ENCODE peak calls at places on chromosomes 7 and 10, in five cellular contexts. E, F, Q, J and O are unnamed samples.

GRCh38 chr10:5165738-5166137 is 19.2 kb downstream of the AKR1C8 start:
- DNase-seq in E (no peak), F (no peak), Q (no peak), J (no peak), O (no peak)

GRCh38 chr10:5896765-5897340 is 6.8 kb downstream of the FBH1 start:
- DNase-seq in E (no peak), F (no peak), Q (no peak), J (no peak), O (no peak)

GRCh38 chr10:124500767-124501166 is 39.1 kb downstream of the LHPP start:
- DNase-seq in E (no peak), F (no peak), Q (no peak), J (no peak), O (no peak)

GRCh38 chr10:61935085-61935484 is 33.6 kb downstream of the ARID5B start:
- DNase-seq in E (no peak), F (no peak), Q (no peak), J (no peak), O (no peak)

GRCh38 chr10:80324891-80325364 is 31.6 kb downstream of the DYDC1 start:
- DNase-seq in E (no peak), F (no peak), Q (no peak), J (no peak), O (no peak)

GRCh38 chr7:143385891-143386781 is 5.0 kb downstream of the ZYX start:
- DNase-seq in E (no peak), F (no peak), Q (peak; percentile 43), J (peak; percentile 44), O (no peak)

GRCh38 chr7:135260470-135260869 is 26.8 kb downstream of the STRA8 start:
- DNase-seq in E (no peak), F (no peak), Q (no peak), J (no peak), O (no peak)

GRCh38 chr7:65304175-65304574 is 69.5 kb upstream of the ZNF92 start:
- DNase-seq in E (no peak), F (no peak), Q (no peak), J (no peak), O (no peak)

GRCh38 chr10:17244712-17245365 is 16.8 kb downstream of the VIM start:
- DNase-seq in E (no peak), F (no peak), Q (no peak), J (no peak), O (no peak)

GRCh38 chr10:49139000-49139865 is 5.4 kb upstream of the FAM170B start:
- DNase-seq in E (no peak), F (no peak), Q (no peak), J (no peak), O (no peak)

GRCh38 chr7:16644157-16644556 is 1.4 kb downstream of the ANKMY2 start:
- DNase-seq in E (no peak), F (no peak), Q (no peak), J (no peak), O (no peak)

GRCh38 chr10:82889703-82890102 is 1014.7 kb downstream of the NRG3 start:
- DNase-seq in E (no peak), F (no peak), Q (no peak), J (no peak), O (no peak)

GRCh38 chr10:29386347-29386999 is 97.6 kb downstream of the LYZL1 start:
- DNase-seq in E (no peak), F (no peak), Q (no peak), J (no peak), O (no peak)

GRCh38 chr10:101762736-101763135 is 13.2 kb downstream of the FGF8 start:
- DNase-seq in E (no peak), F (no peak), Q (no peak), J (no peak), O (no peak)

GRCh38 chr7:47931788-47932425 is 16.4 kb downstream of the PKD1L1 start:
- DNase-seq in E (no peak), F (no peak), Q (no peak), J (no peak), O (no peak)

GRCh38 chr7:158771-159170 is 33.6 kb upstream of the FAM20C start:
- DNase-seq in E (no peak), F (no peak), Q (no peak), J (peak; percentile 20), O (no peak)

GRCh38 chr10:508726-509125 is 180.7 kb downstream of the DIP2C start:
- DNase-seq in E (no peak), F (no peak), Q (no peak), J (no peak), O (no peak)

GRCh38 chr7:157086508-157087187 is 52.1 kb upstream of the UBE3C start:
- DNase-seq in E (no peak), F (no peak), Q (no peak), J (no peak), O (no peak)

GRCh38 chr10:124676416-124677062 is 67.6 kb downstream of the FAM53B start:
- DNase-seq in E (no peak), F (no peak), Q (no peak), J (peak; percentile 37), O (no peak)

GRCh38 chr7:90191648-90192047 is 19.9 kb upstream of the STEAP2 start:
- DNase-seq in E (no peak), F (no peak), Q (no peak), J (no peak), O (no peak)

GRCh38 chr10:110857265-110858158 is 14.2 kb upstream of the PDCD4 start:
- DNase-seq in E (no peak), F (peak; percentile 56), Q (no peak), J (peak; percentile 48), O (no peak)

GRCh38 chr7:99499356-99499712 is 747 bp downstream of the ZNF394 start:
- DNase-seq in E (no peak), F (no peak), Q (no peak), J (no peak), O (no peak)

GRCh38 chr10:9301148-9301547 is 1246.7 kb downstream of the GATA3 start:
- DNase-seq in E (no peak), F (no peak), Q (no peak), J (no peak), O (no peak)

GRCh38 chr10:44977287-44978212 is 1.1 kb downstream of the DEPP1 start:
- DNase-seq in E (no peak), F (no peak), Q (no peak), J (peak; percentile 59), O (no peak)

GRCh38 chr10:35447693-35448407 is 111.5 kb downstream of the CCNY start:
- DNase-seq in E (no peak), F (no peak), Q (no peak), J (no peak), O (no peak)

GRCh38 chr7:64882341-64883112 is 20.5 kb upstream of the ZNF273 start:
- DNase-seq in E (no peak), F (no peak), Q (no peak), J (peak; percentile 89), O (no peak)

GRCh38 chr7:143492799-143493568 is 15.3 kb downstream of the TAS2R41 start:
- DNase-seq in E (no peak), F (no peak), Q (no peak), J (no peak), O (no peak)

GRCh38 chr10:77070892-77071595 is 566.6 kb downstream of the KCNMA1 start:
- DNase-seq in E (no peak), F (no peak), Q (no peak), J (peak; percentile 83), O (no peak)

GRCh38 chr10:27490807-27491206 is 13.3 kb upstream of the RAB18 start:
- DNase-seq in E (no peak), F (no peak), Q (no peak), J (no peak), O (no peak)

GRCh38 chr7:93921607-93922446 is at the start of gene GNG11:
- DNase-seq in E (peak; percentile 3), F (peak; percentile 51), Q (no peak), J (peak; percentile 92), O (peak; percentile 18)

GRCh38 chr10:103575416-103576075 is 82.0 kb downstream of the NEURL1 start:
- DNase-seq in E (no peak), F (no peak), Q (no peak), J (no peak), O (no peak)

GRCh38 chr7:35735396-35735795 is 40.5 kb upstream of the HERPUD2 start:
- DNase-seq in E (no peak), F (no peak), Q (no peak), J (no peak), O (no peak)

GRCh38 chr10:59709472-59710125 is at the start of gene SLC16A9:
- DNase-seq in E (no peak), F (peak; percentile 54), Q (no peak), J (peak; percentile 72), O (peak; percentile 67)

GRCh38 chr10:13717936-13718772 is 131.4 kb downstream of the PRPF18 start:
- DNase-seq in E (no peak), F (peak; percentile 24), Q (no peak), J (peak; percentile 90), O (peak; percentile 33)

GRCh38 chr10:75431180-75432111 is at the start of gene LRMDA:
- DNase-seq in E (no peak), F (no peak), Q (no peak), J (peak; percentile 77), O (peak; percentile 44)

GRCh38 chr7:147803151-147803550 is 787.4 kb upstream of the C7orf33 start:
- DNase-seq in E (no peak), F (no peak), Q (no peak), J (no peak), O (no peak)

GRCh38 chr10:133381041-133381440 is 2.0 kb downstream of the PAOX start:
- DNase-seq in E (no peak), F (no peak), Q (no peak), J (no peak), O (no peak)

GRCh38 chr10:30387646-30388243 is 38.7 kb upstream of the MTPAP start:
- DNase-seq in E (no peak), F (no peak), Q (no peak), J (no peak), O (no peak)

GRCh38 chr7:105319578-105319977 is 69.1 kb downstream of the SRPK2 start:
- DNase-seq in E (no peak), F (no peak), Q (no peak), J (no peak), O (no peak)